ENCODE peak calls at places on chromosomes 11 and 22, in five cellular contexts. Q, C, W, S and J are unnamed samples.

GRCh38 chr11:98090861-98091575 is 929.7 kb upstream of the CNTN5 start:
- DNase-seq in Q (no peak), C (no peak), W (no peak), S (no peak), J (no peak)

GRCh38 chr22:44224166-44224565 is 43.4 kb downstream of the PARVG start:
- DNase-seq in Q (no peak), C (no peak), W (no peak), S (no peak), J (no peak)

GRCh38 chr11:117439256-117439655 is 111.6 kb downstream of the CEP164 start:
- DNase-seq in Q (no peak), C (no peak), W (no peak), S (no peak), J (no peak)

GRCh38 chr22:40484906-40485660 is 114.7 kb downstream of the SGSM3 start:
- DNase-seq in Q (no peak), C (no peak), W (no peak), S (no peak), J (no peak)

GRCh38 chr11:130813196-130813595 is 103.1 kb downstream of the SNX19 start:
- DNase-seq in Q (no peak), C (no peak), W (no peak), S (no peak), J (no peak)

GRCh38 chr11:62004473-62004872 is 37.0 kb upstream of the FTH1 start:
- DNase-seq in Q (no peak), C (no peak), W (no peak), S (no peak), J (peak; percentile 45)

GRCh38 chr22:43537019-43537585 is 125.3 kb downstream of the MPPED1 start:
- DNase-seq in Q (no peak), C (no peak), W (peak; percentile 22), S (no peak), J (no peak)

GRCh38 chr11:36540998-36541397 is 26.8 kb upstream of the RAG1 start:
- DNase-seq in Q (no peak), C (no peak), W (peak; percentile 32), S (peak; percentile 56), J (peak; percentile 46)

GRCh38 chr11:68015467-68015866 is 5.3 kb downstream of the ALDH3B1 start:
- DNase-seq in Q (no peak), C (no peak), W (no peak), S (no peak), J (no peak)

GRCh38 chr11:3109434-3109833 is 52.2 kb upstream of the CARS1 start:
- DNase-seq in Q (peak; percentile 61), C (no peak), W (no peak), S (no peak), J (no peak)

GRCh38 chr11:29844701-29845379 is 172.0 kb downstream of the KCNA4 start:
- DNase-seq in Q (no peak), C (no peak), W (no peak), S (no peak), J (no peak)

GRCh38 chr11:131025020-131025419 is 108.7 kb upstream of the SNX19 start:
- DNase-seq in Q (no peak), C (no peak), W (peak; percentile 5), S (no peak), J (no peak)

GRCh38 chr11:92131289-92131890 is 93.2 kb upstream of the FAT3 start:
- DNase-seq in Q (no peak), C (no peak), W (no peak), S (no peak), J (no peak)

GRCh38 chr11:116849491-116849890 is 12.1 kb upstream of the APOA1 start:
- DNase-seq in Q (no peak), C (no peak), W (no peak), S (no peak), J (no peak)

GRCh38 chr11:47326198-47326597 is 26.3 kb downstream of the MYBPC3 start:
- DNase-seq in Q (peak; percentile 72), C (no peak), W (no peak), S (no peak), J (no peak)

GRCh38 chr11:64611961-64612646 is 21.1 kb downstream of the SLC22A12 start:
- DNase-seq in Q (no peak), C (no peak), W (no peak), S (no peak), J (no peak)

GRCh38 chr11:117305145-117305544 is 10.9 kb downstream of the BACE1 start:
- DNase-seq in Q (no peak), C (no peak), W (no peak), S (no peak), J (no peak)